ENCODE peak calls at places on chromosome 5, in eight cellular contexts. T is fibroblast of lung, O is HepG2, D is IMR-90, Q is PC-3, F is hepatocyte, L is A549, I is GM23248. Y is an unnamed sample.

GRCh38 chr5:169970911-169971436 is 9.3 kb downstream of the INSYN2B start:
- DNase-seq in D (peak), F (no peak), L (peak), O (no peak), Q (peak), I (peak), T (peak), Y (peak)

GRCh38 chr5:143341807-143342570 is 61.5 kb downstream of the NR3C1 start:
- DNase-seq in I (peak), Q (peak), D (peak), L (peak), T (peak), O (no peak), F (no peak), Y (no peak)

GRCh38 chr5:885529-885928 is 7.1 kb downstream of the BRD9 start:
- DNase-seq in Q (no peak), L (no peak), D (no peak), I (no peak), F (no peak), O (no peak), T (no peak), Y (no peak)

GRCh38 chr5:146390469-146390868 is 51.8 kb downstream of the POU4F3 start:
- DNase-seq in F (no peak), D (no peak), I (no peak), L (no peak), Q (peak), O (peak), T (no peak), Y (no peak)

GRCh38 chr5:56588636-56589485 is 226.5 kb upstream of the MAP3K1 start:
- DNase-seq in F (no peak), L (no peak), I (peak), T (no peak), D (no peak), Q (no peak), O (no peak), Y (no peak)

GRCh38 chr5:97458851-97459250 is 275.8 kb upstream of the RIOK2 start:
- DNase-seq in O (no peak), T (no peak), F (no peak), D (no peak), I (no peak), L (no peak), Q (no peak), Y (no peak)

GRCh38 chr5:150599917-150600511 is 40.4 kb upstream of the SYNPO start:
- DNase-seq in D (peak), O (no peak), F (peak), Q (peak), I (peak), L (peak), T (peak), Y (peak)

GRCh38 chr5:101677961-101678360 is 618.1 kb downstream of the SLCO4C1 start:
- DNase-seq in O (no peak), F (no peak), L (no peak), Q (no peak), T (no peak), D (no peak), I (no peak), Y (no peak)

GRCh38 chr5:55923177-55923872 is 71.4 kb downstream of the IL6ST start:
- DNase-seq in F (no peak), Q (peak), O (no peak), D (no peak), L (no peak), I (peak), T (no peak), Y (peak)

GRCh38 chr5:14715481-14715880 is 51.0 kb downstream of the OTULIN start:
- DNase-seq in Q (no peak), O (no peak), I (peak), F (no peak), D (peak), L (no peak), T (peak), Y (no peak)

GRCh38 chr5:126139773-126140172 is 283.4 kb upstream of the GRAMD2B start:
- DNase-seq in T (peak), L (no peak), I (peak), F (no peak), O (no peak), D (peak), Q (peak), Y (no peak)

GRCh38 chr5:15850939-15851341 is 328.7 kb downstream of the MARCHF11 start:
- DNase-seq in F (no peak), L (no peak), Q (no peak), T (peak), O (no peak), I (no peak), D (no peak), Y (peak)

GRCh38 chr5:127353761-127354160 is 63.2 kb downstream of the MEGF10 start:
- DNase-seq in L (no peak), Q (no peak), T (peak), D (no peak), O (no peak), I (no peak), F (peak), Y (no peak)

GRCh38 chr5:67878911-67879310 is 336.6 kb upstream of the PIK3R1 start:
- DNase-seq in Q (no peak), T (peak), L (no peak), F (no peak), I (no peak), D (no peak), O (no peak), Y (no peak)

GRCh38 chr5:96652769-96653455 is 9.3 kb upstream of the CAST start:
- DNase-seq in F (no peak), Q (peak), T (peak), L (no peak), I (no peak), O (no peak), D (peak), Y (peak)

GRCh38 chr5:134510970-134511795 is 14.3 kb upstream of the JADE2 start:
- DNase-seq in L (no peak), Q (peak), F (peak), D (peak), T (peak), I (peak), O (peak), Y (peak)

GRCh38 chr5:172701336-172702061 is 60.4 kb downstream of the NEURL1B start:
- DNase-seq in I (no peak), L (no peak), O (no peak), D (no peak), F (no peak), T (no peak), Q (no peak), Y (no peak)

GRCh38 chr5:142621227-142621626 is 64.7 kb downstream of the FGF1 start:
- DNase-seq in F (no peak), Q (peak), L (no peak), I (peak), D (peak), O (no peak), T (peak), Y (no peak)

GRCh38 chr5:172452398-172453205 is 1.7 kb downstream of the SH3PXD2B start:
- DNase-seq in Q (peak), F (peak), L (no peak), I (peak), D (peak), O (no peak), T (peak), Y (peak)

GRCh38 chr5:98904786-98905185 is 24.0 kb downstream of the CHD1 start:
- DNase-seq in F (no peak), T (peak), L (no peak), I (peak), D (peak), Q (peak), O (no peak), Y (peak)

DNA sequence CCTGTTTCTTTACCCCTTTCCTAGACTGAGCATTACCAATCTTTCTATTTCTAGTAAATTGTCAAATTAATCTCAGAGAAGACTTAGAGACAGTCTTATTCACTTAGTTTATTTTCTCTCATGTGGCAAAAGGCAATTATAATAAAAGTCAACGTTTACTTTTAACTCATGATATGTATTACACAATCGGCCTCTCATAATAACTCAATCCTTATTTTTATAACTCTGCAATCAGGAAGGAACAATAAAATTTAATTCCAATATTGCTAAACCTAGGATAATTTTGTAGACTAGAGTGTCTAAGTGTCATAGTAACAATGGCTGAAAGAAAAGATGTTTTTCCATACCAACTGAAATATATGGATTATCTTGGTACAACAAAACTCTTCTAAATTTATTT is 214.6 kb downstream of the PDE4D start:
- DNase-seq in D (no peak), O (no peak), F (no peak), Q (no peak), T (no peak), L (no peak), I (no peak), Y (no peak)
- H3K27ac ChIP-seq in D (no peak), O (no peak), F (no peak), Q (no peak), T (no peak), L (no peak), I (no peak), Y (no peak)

DNA sequence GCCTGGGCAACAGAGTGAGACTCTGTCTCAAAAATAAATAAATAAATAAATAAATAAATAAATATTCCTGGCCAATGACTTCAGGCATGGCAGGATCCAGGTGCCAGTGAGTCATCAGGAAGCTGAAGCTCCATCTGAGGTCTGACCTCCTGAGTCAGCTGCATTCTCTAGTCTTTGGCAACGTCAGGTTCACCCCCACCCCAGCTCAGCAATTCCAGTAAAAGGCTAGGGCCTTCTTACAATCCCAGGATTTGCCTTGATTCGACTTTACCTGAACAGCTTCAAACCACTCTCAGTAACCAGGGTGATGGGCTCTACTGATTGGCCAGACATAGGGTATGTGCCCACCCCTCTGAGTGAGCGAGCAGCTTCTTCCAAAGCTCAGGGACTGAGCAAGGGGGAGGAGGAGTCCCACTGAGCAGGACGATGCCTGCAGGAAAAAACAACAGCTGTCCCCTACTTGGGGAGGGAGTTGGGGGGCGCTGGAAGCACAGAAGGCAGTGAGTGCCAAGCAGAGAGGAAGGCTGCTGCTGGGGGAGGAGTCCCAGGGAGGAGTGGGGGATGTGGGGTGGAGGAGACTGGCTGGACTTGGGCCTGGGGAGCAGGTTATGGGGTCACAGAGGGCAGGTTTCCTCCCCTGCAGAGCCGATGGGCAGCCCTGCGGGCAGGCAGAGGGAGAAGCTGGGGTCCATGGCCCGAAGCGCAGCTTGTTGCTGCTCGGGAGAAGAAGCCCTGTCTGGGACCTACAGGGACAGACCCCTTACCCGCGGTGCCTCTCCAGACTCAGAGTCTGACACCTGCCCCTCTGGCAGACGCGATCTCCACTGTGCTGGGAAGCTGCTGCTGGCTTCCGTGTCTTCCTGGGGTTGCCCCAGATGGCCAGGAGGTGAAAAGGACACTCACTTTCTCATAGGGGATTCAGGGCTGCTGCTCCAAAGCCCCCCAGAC is 25.9 kb upstream of the UNC5A start:
- DNase-seq in L (peak), F (peak), T (peak), D (peak), O (peak), I (peak), Q (peak), Y (peak)
- H3K4me2 ChIP-seq in L (peak), F (no peak), T (no peak), D (no peak), O (no peak), I (peak), Q (peak), Y (peak)

GRCh38 chr5:147481376-147481775 is 28.5 kb downstream of the DPYSL3 start:
- DNase-seq in F (no peak), O (no peak), I (peak), L (no peak), Q (no peak), T (peak), D (peak), Y (peak)
- H3K27ac ChIP-seq in F (no peak), O (no peak), I (peak), L (no peak), Q (no peak), T (peak), D (peak), Y (peak)

GRCh38 chr5:102764381-102765005 is 9.4 kb downstream of the PAM start:
- DNase-seq in D (no peak), L (no peak), I (no peak), T (no peak), Q (no peak), O (no peak), F (no peak), Y (no peak)

GRCh38 chr5:102763734-102764133 is 8.6 kb downstream of the PAM start:
- DNase-seq in Q (no peak), O (no peak), L (no peak), I (no peak), F (no peak), T (no peak), D (no peak), Y (no peak)

GRCh38 chr5:102760815-102761214 is 5.7 kb downstream of the PAM start:
- DNase-seq in I (peak), L (no peak), F (no peak), Q (no peak), D (peak), O (no peak), T (peak), Y (peak)

GRCh38 chr5:102762095-102762534 is 7.0 kb downstream of the PAM start:
- DNase-seq in T (peak), O (no peak), I (peak), L (no peak), F (no peak), Q (peak), D (peak), Y (peak)

GRCh38 chr5:102762828-102763227 is 7.7 kb downstream of the PAM start:
- DNase-seq in Q (peak), T (peak), F (no peak), L (no peak), D (no peak), I (peak), O (no peak), Y (no peak)
- H3K4me2 ChIP-seq in Q (peak), T (peak), F (peak), L (no peak), D (no peak), I (peak), O (no peak), Y (no peak)

DNA sequence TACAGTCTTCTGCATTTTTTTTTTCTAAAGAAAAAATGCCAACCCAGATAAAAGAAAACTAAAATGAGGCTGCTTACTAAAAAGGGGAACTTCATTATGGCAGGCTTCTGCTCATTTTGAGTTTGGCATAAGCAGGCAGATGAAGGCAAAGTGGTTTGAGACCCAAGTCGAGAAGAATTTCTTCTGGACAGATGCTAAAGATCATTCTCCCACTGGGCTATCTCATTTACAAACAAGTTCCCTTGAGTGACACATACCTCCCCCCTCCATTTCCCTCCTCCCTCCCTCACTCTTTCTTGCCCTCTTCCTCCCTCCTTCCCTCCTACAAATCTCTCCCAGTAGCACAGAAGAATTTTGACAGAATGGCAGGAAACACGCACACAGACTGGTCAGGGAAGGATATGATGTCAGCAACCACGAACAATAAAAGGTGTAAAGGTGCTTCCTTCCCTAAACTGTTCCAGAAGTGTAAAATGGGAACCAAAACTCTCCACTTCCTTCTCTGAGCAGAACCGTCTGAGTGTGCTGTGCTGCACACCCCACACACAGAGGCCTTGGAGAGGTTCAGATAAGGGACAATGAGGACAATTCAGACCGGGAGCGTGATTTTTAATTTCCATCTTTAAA is 55.9 kb downstream of the MEF2C start:
- DNase-seq in I (peak), T (peak), O (no peak), F (peak), Q (peak), L (no peak), D (peak), Y (peak)
- H3K27ac ChIP-seq in I (peak), T (peak), O (no peak), F (peak), Q (peak), L (no peak), D (peak), Y (peak)

DNA sequence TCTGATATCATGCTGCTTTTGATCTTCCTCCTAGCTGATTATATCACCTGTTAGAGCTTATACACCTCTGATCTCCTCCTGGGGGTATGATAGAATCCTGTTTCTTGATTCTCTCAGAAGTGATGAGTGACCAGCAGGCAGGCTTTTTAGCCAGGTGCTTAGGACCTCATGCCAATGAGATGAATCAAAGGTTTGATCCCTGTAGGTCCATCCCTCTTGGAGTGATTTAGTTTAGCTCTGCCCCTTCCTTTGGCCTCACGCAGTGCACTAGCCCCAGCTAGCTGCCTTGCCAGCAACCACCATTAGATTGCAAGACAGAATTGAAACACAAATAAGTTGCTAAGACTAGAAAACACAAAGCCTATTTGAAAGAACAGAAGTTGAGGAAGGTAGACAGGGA is 84.4 kb downstream of the ZSWIM6 start:
- DNase-seq in I (no peak), Q (no peak), L (no peak), O (no peak), D (no peak), T (peak), F (no peak), Y (no peak)
- H3K4me2 ChIP-seq in I (no peak), Q (peak), L (peak), O (no peak), D (no peak), T (no peak), F (no peak), Y (no peak)

GRCh38 chr5:40619406-40619805 is 60.3 kb upstream of the PTGER4 start:
- DNase-seq in D (no peak), Q (peak), I (no peak), F (no peak), L (no peak), O (no peak), T (peak), Y (no peak)

GRCh38 chr5:40618926-40619325 is 60.8 kb upstream of the PTGER4 start:
- DNase-seq in F (no peak), L (no peak), D (no peak), Q (peak), I (no peak), O (no peak), T (peak), Y (no peak)

GRCh38 chr5:40614923-40615585 is 64.7 kb upstream of the PTGER4 start:
- DNase-seq in L (no peak), D (no peak), I (no peak), F (no peak), T (no peak), O (no peak), Q (no peak), Y (no peak)

GRCh38 chr5:40616791-40617190 is 62.9 kb upstream of the PTGER4 start:
- DNase-seq in O (no peak), F (no peak), Q (no peak), I (no peak), D (no peak), T (no peak), L (no peak), Y (no peak)

GRCh38 chr5:40615586-40616193 is 64.0 kb upstream of the PTGER4 start:
- DNase-seq in Q (peak), L (no peak), D (peak), F (no peak), T (peak), I (no peak), O (no peak), Y (no peak)
- H3K27ac ChIP-seq in Q (peak), L (no peak), D (no peak), F (no peak), T (no peak), I (no peak), O (no peak), Y (no peak)

GRCh38 chr5:32507738-32508434 is 63.3 kb upstream of the ZFR start:
- DNase-seq in L (no peak), D (peak), F (no peak), T (peak), Q (peak), I (peak), O (no peak), Y (peak)
- H3K4me2 ChIP-seq in L (peak), D (peak), F (no peak), T (peak), Q (peak), I (peak), O (no peak), Y (no peak)

DNA sequence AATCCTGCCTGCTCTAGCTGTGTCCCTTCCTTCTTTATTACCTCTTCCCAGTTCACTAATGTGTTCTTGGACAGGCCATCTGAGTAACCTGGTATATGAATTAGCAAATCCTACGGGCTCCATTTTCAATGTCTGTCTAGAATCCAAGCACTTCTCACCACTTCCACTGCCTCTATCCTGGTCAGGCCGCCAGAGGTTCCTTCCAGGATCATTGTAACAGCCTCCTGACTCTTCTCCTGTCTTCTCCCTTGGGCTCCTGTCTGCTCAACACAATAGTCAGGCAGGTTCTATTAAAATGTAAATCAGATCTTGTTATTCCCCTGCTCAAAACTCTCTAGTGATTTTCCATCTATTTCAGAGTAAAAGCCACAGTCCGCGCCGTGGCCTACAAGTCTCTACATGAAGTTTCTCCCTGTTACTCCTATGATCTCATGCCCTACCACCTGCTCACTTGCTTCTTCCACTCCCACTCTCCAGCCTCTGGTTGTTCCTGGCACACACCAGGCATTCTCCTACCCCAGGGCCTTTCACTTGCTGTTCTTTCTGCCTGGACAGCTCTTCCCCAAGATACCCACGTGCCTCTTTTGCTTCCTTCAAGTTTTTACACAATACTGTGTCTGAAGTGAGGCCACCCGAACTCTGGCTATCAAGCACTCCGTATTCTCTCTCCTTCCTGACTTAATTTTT is 21.7 kb downstream of the ZNF366 start:
- DNase-seq in O (no peak), I (no peak), D (no peak), Q (no peak), L (no peak), T (no peak), F (no peak), Y (no peak)
- H3K27ac ChIP-seq in O (no peak), I (peak), D (no peak), Q (no peak), L (no peak), T (no peak), F (no peak), Y (peak)